ENCODE peak calls at places on chromosomes 1 and 21, in seven cellular contexts. One of them, this sample, is unnamed.

GRCh38 chr21:35850029-35850428 is 210.3 kb downstream of the SETD4 start:
- DNase-seq in AG09319: peak
- DNase-seq in right cardiac atrium: no peak
- DNase-seq in T follicular helper cell: no peak
- DNase-seq in NCI-H1436: no peak
- DNase-seq in stimulated activated CD4-positive, alpha-beta T cell treated with anti-CD3 and anti-CD28 coated beads, Interleukin-15, amount 100 ng/mL, for 1 hour: no peak
- DNase-seq in posterior vena cava: no peak
- DNase-seq in this sample: no peak

GRCh38 chr1:116878804-116879477 is 30.8 kb upstream of the PTGFRN start:
- DNase-seq in AG09319: no peak
- DNase-seq in right cardiac atrium: peak
- DNase-seq in T follicular helper cell: no peak
- DNase-seq in NCI-H1436: peak
- DNase-seq in stimulated activated CD4-positive, alpha-beta T cell treated with anti-CD3 and anti-CD28 coated beads, Interleukin-15, amount 100 ng/mL, for 1 hour: no peak
- DNase-seq in posterior vena cava: no peak
- DNase-seq in this sample: no peak

GRCh38 chr1:29496701-29497100 is 260.4 kb downstream of the PTPRU start:
- DNase-seq in AG09319: no peak
- DNase-seq in right cardiac atrium: no peak
- DNase-seq in T follicular helper cell: no peak
- DNase-seq in NCI-H1436: no peak
- DNase-seq in stimulated activated CD4-positive, alpha-beta T cell treated with anti-CD3 and anti-CD28 coated beads, Interleukin-15, amount 100 ng/mL, for 1 hour: no peak
- DNase-seq in posterior vena cava: peak
- DNase-seq in this sample: no peak

GRCh38 chr1:60066001-60066400 is 7.6 kb downstream of the C1orf87 start:
- DNase-seq in AG09319: no peak
- DNase-seq in right cardiac atrium: no peak
- DNase-seq in T follicular helper cell: no peak
- DNase-seq in NCI-H1436: no peak
- DNase-seq in stimulated activated CD4-positive, alpha-beta T cell treated with anti-CD3 and anti-CD28 coated beads, Interleukin-15, amount 100 ng/mL, for 1 hour: no peak
- DNase-seq in posterior vena cava: no peak
- DNase-seq in this sample: no peak

GRCh38 chr1:197197430-197197997 is 51.0 kb upstream of the ASPM start:
- DNase-seq in AG09319: no peak
- DNase-seq in right cardiac atrium: no peak
- DNase-seq in T follicular helper cell: no peak
- DNase-seq in NCI-H1436: no peak
- DNase-seq in stimulated activated CD4-positive, alpha-beta T cell treated with anti-CD3 and anti-CD28 coated beads, Interleukin-15, amount 100 ng/mL, for 1 hour: no peak
- DNase-seq in posterior vena cava: no peak
- DNase-seq in this sample: no peak

GRCh38 chr1:12666141-12666735 is 22.4 kb downstream of the AADACL4 start:
- DNase-seq in AG09319: no peak
- DNase-seq in right cardiac atrium: no peak
- DNase-seq in T follicular helper cell: no peak
- DNase-seq in NCI-H1436: no peak
- DNase-seq in stimulated activated CD4-positive, alpha-beta T cell treated with anti-CD3 and anti-CD28 coated beads, Interleukin-15, amount 100 ng/mL, for 1 hour: no peak
- DNase-seq in posterior vena cava: no peak
- DNase-seq in this sample: no peak

GRCh38 chr21:44822484-44823178 is 4.8 kb upstream of the SUMO3 start:
- DNase-seq in AG09319: no peak
- DNase-seq in right cardiac atrium: no peak
- DNase-seq in T follicular helper cell: no peak
- DNase-seq in NCI-H1436: no peak
- DNase-seq in stimulated activated CD4-positive, alpha-beta T cell treated with anti-CD3 and anti-CD28 coated beads, Interleukin-15, amount 100 ng/mL, for 1 hour: no peak
- DNase-seq in posterior vena cava: no peak
- DNase-seq in this sample: no peak

GRCh38 chr1:43455205-43455889 is 1.6 kb upstream of the HYI start:
- DNase-seq in AG09319: no peak
- DNase-seq in right cardiac atrium: no peak
- DNase-seq in T follicular helper cell: no peak
- DNase-seq in NCI-H1436: no peak
- DNase-seq in stimulated activated CD4-positive, alpha-beta T cell treated with anti-CD3 and anti-CD28 coated beads, Interleukin-15, amount 100 ng/mL, for 1 hour: no peak
- DNase-seq in posterior vena cava: no peak
- DNase-seq in this sample: no peak

GRCh38 chr1:115507256-115507589 is 134.5 kb upstream of the VANGL1 start:
- DNase-seq in AG09319: peak
- DNase-seq in right cardiac atrium: peak
- DNase-seq in T follicular helper cell: no peak
- DNase-seq in NCI-H1436: no peak
- DNase-seq in stimulated activated CD4-positive, alpha-beta T cell treated with anti-CD3 and anti-CD28 coated beads, Interleukin-15, amount 100 ng/mL, for 1 hour: no peak
- DNase-seq in posterior vena cava: no peak
- DNase-seq in this sample: no peak

GRCh38 chr1:56139786-56140185 is 439.6 kb downstream of the PLPP3 start:
- DNase-seq in AG09319: no peak
- DNase-seq in right cardiac atrium: no peak
- DNase-seq in T follicular helper cell: no peak
- DNase-seq in NCI-H1436: no peak
- DNase-seq in stimulated activated CD4-positive, alpha-beta T cell treated with anti-CD3 and anti-CD28 coated beads, Interleukin-15, amount 100 ng/mL, for 1 hour: no peak
- DNase-seq in posterior vena cava: no peak
- DNase-seq in this sample: no peak

GRCh38 chr1:5992814-5993552 is 758 bp upstream of the NPHP4 start:
- DNase-seq in AG09319: no peak
- DNase-seq in right cardiac atrium: peak
- DNase-seq in T follicular helper cell: no peak
- DNase-seq in NCI-H1436: no peak
- DNase-seq in stimulated activated CD4-positive, alpha-beta T cell treated with anti-CD3 and anti-CD28 coated beads, Interleukin-15, amount 100 ng/mL, for 1 hour: no peak
- DNase-seq in posterior vena cava: peak
- DNase-seq in this sample: no peak

GRCh38 chr21:34072145-34073031 is 990 bp upstream of the MRPS6 start:
- DNase-seq in AG09319: no peak
- DNase-seq in right cardiac atrium: no peak
- DNase-seq in T follicular helper cell: no peak
- DNase-seq in NCI-H1436: no peak
- DNase-seq in stimulated activated CD4-positive, alpha-beta T cell treated with anti-CD3 and anti-CD28 coated beads, Interleukin-15, amount 100 ng/mL, for 1 hour: no peak
- DNase-seq in posterior vena cava: no peak
- DNase-seq in this sample: no peak

GRCh38 chr1:111989531-111990025 is at the start of gene KCND3:
- DNase-seq in AG09319: no peak
- DNase-seq in right cardiac atrium: peak
- DNase-seq in T follicular helper cell: no peak
- DNase-seq in NCI-H1436: no peak
- DNase-seq in stimulated activated CD4-positive, alpha-beta T cell treated with anti-CD3 and anti-CD28 coated beads, Interleukin-15, amount 100 ng/mL, for 1 hour: no peak
- DNase-seq in posterior vena cava: peak
- DNase-seq in this sample: no peak

GRCh38 chr1:166908942-166909341 is 32.9 kb upstream of the TADA1 start:
- DNase-seq in AG09319: no peak
- DNase-seq in right cardiac atrium: no peak
- DNase-seq in T follicular helper cell: no peak
- DNase-seq in NCI-H1436: no peak
- DNase-seq in stimulated activated CD4-positive, alpha-beta T cell treated with anti-CD3 and anti-CD28 coated beads, Interleukin-15, amount 100 ng/mL, for 1 hour: no peak
- DNase-seq in posterior vena cava: no peak
- DNase-seq in this sample: no peak

GRCh38 chr21:31326478-31327247 is 17.4 kb downstream of the TIAM1 start:
- DNase-seq in AG09319: no peak
- DNase-seq in right cardiac atrium: no peak
- DNase-seq in T follicular helper cell: no peak
- DNase-seq in NCI-H1436: no peak
- DNase-seq in stimulated activated CD4-positive, alpha-beta T cell treated with anti-CD3 and anti-CD28 coated beads, Interleukin-15, amount 100 ng/mL, for 1 hour: no peak
- DNase-seq in posterior vena cava: no peak
- DNase-seq in this sample: no peak

GRCh38 chr1:84037758-84038611 is 39.1 kb upstream of the TTLL7 start:
- DNase-seq in AG09319: no peak
- DNase-seq in right cardiac atrium: no peak
- DNase-seq in T follicular helper cell: no peak
- DNase-seq in NCI-H1436: no peak
- DNase-seq in stimulated activated CD4-positive, alpha-beta T cell treated with anti-CD3 and anti-CD28 coated beads, Interleukin-15, amount 100 ng/mL, for 1 hour: no peak
- DNase-seq in posterior vena cava: no peak
- DNase-seq in this sample: no peak

GRCh38 chr1:205270764-205271163 is 43.0 kb downstream of the TMCC2 start:
- DNase-seq in AG09319: no peak
- DNase-seq in right cardiac atrium: no peak
- DNase-seq in T follicular helper cell: no peak
- DNase-seq in NCI-H1436: no peak
- DNase-seq in stimulated activated CD4-positive, alpha-beta T cell treated with anti-CD3 and anti-CD28 coated beads, Interleukin-15, amount 100 ng/mL, for 1 hour: no peak
- DNase-seq in posterior vena cava: no peak
- DNase-seq in this sample: no peak

GRCh38 chr1:50155564-50155963 is 46.8 kb downstream of the ELAVL4 start:
- DNase-seq in AG09319: no peak
- DNase-seq in right cardiac atrium: no peak
- DNase-seq in T follicular helper cell: no peak
- DNase-seq in NCI-H1436: no peak
- DNase-seq in stimulated activated CD4-positive, alpha-beta T cell treated with anti-CD3 and anti-CD28 coated beads, Interleukin-15, amount 100 ng/mL, for 1 hour: no peak
- DNase-seq in posterior vena cava: no peak
- DNase-seq in this sample: no peak

GRCh38 chr1:155961937-155962336 is 16.4 kb downstream of the ARHGEF2 start:
- DNase-seq in AG09319: peak
- DNase-seq in right cardiac atrium: peak
- DNase-seq in T follicular helper cell: no peak
- DNase-seq in NCI-H1436: no peak
- DNase-seq in stimulated activated CD4-positive, alpha-beta T cell treated with anti-CD3 and anti-CD28 coated beads, Interleukin-15, amount 100 ng/mL, for 1 hour: no peak
- DNase-seq in posterior vena cava: peak
- DNase-seq in this sample: peak

GRCh38 chr1:14951766-14952165 is 201.8 kb upstream of the TMEM51 start:
- DNase-seq in AG09319: no peak
- DNase-seq in right cardiac atrium: no peak
- DNase-seq in T follicular helper cell: no peak
- DNase-seq in NCI-H1436: no peak
- DNase-seq in stimulated activated CD4-positive, alpha-beta T cell treated with anti-CD3 and anti-CD28 coated beads, Interleukin-15, amount 100 ng/mL, for 1 hour: no peak
- DNase-seq in posterior vena cava: no peak
- DNase-seq in this sample: no peak

GRCh38 chr1:59522925-59523505 is 226.1 kb downstream of the FGGY start:
- DNase-seq in AG09319: no peak
- DNase-seq in right cardiac atrium: peak
- DNase-seq in T follicular helper cell: no peak
- DNase-seq in NCI-H1436: no peak
- DNase-seq in stimulated activated CD4-positive, alpha-beta T cell treated with anti-CD3 and anti-CD28 coated beads, Interleukin-15, amount 100 ng/mL, for 1 hour: no peak
- DNase-seq in posterior vena cava: no peak
- DNase-seq in this sample: no peak

GRCh38 chr1:46690931-46691411 is 19.3 kb downstream of the TEX38 start:
- DNase-seq in AG09319: no peak
- DNase-seq in right cardiac atrium: no peak
- DNase-seq in T follicular helper cell: no peak
- DNase-seq in NCI-H1436: no peak
- DNase-seq in stimulated activated CD4-positive, alpha-beta T cell treated with anti-CD3 and anti-CD28 coated beads, Interleukin-15, amount 100 ng/mL, for 1 hour: no peak
- DNase-seq in posterior vena cava: no peak
- DNase-seq in this sample: no peak

GRCh38 chr1:228378453-228379164 is 28.0 kb downstream of the TRIM11 start:
- DNase-seq in AG09319: peak
- DNase-seq in right cardiac atrium: peak
- DNase-seq in T follicular helper cell: peak
- DNase-seq in NCI-H1436: peak
- DNase-seq in stimulated activated CD4-positive, alpha-beta T cell treated with anti-CD3 and anti-CD28 coated beads, Interleukin-15, amount 100 ng/mL, for 1 hour: peak
- DNase-seq in posterior vena cava: peak
- DNase-seq in this sample: no peak

GRCh38 chr1:2644591-2645101 is 11.8 kb upstream of the MMEL1 start:
- DNase-seq in AG09319: no peak
- DNase-seq in right cardiac atrium: peak
- DNase-seq in T follicular helper cell: no peak
- DNase-seq in NCI-H1436: no peak
- DNase-seq in stimulated activated CD4-positive, alpha-beta T cell treated with anti-CD3 and anti-CD28 coated beads, Interleukin-15, amount 100 ng/mL, for 1 hour: no peak
- DNase-seq in posterior vena cava: peak
- DNase-seq in this sample: no peak

GRCh38 chr1:46520063-46520911 is 30.7 kb downstream of the DMBX1 start:
- DNase-seq in AG09319: no peak
- DNase-seq in right cardiac atrium: no peak
- DNase-seq in T follicular helper cell: no peak
- DNase-seq in NCI-H1436: peak
- DNase-seq in stimulated activated CD4-positive, alpha-beta T cell treated with anti-CD3 and anti-CD28 coated beads, Interleukin-15, amount 100 ng/mL, for 1 hour: no peak
- DNase-seq in posterior vena cava: peak
- DNase-seq in this sample: no peak

GRCh38 chr1:201447911-201448871 is 20.8 kb downstream of the PHLDA3 start:
- DNase-seq in AG09319: peak
- DNase-seq in right cardiac atrium: peak
- DNase-seq in T follicular helper cell: peak
- DNase-seq in NCI-H1436: peak
- DNase-seq in stimulated activated CD4-positive, alpha-beta T cell treated with anti-CD3 and anti-CD28 coated beads, Interleukin-15, amount 100 ng/mL, for 1 hour: peak
- DNase-seq in posterior vena cava: peak
- DNase-seq in this sample: peak

GRCh38 chr1:57826535-57826934 is 402.7 kb upstream of the DAB1 start:
- DNase-seq in AG09319: no peak
- DNase-seq in right cardiac atrium: no peak
- DNase-seq in T follicular helper cell: no peak
- DNase-seq in NCI-H1436: no peak
- DNase-seq in stimulated activated CD4-positive, alpha-beta T cell treated with anti-CD3 and anti-CD28 coated beads, Interleukin-15, amount 100 ng/mL, for 1 hour: no peak
- DNase-seq in posterior vena cava: no peak
- DNase-seq in this sample: no peak

GRCh38 chr1:47894718-47895393 is 102.3 kb downstream of the TRABD2B start:
- DNase-seq in AG09319: no peak
- DNase-seq in right cardiac atrium: no peak
- DNase-seq in T follicular helper cell: no peak
- DNase-seq in NCI-H1436: no peak
- DNase-seq in stimulated activated CD4-positive, alpha-beta T cell treated with anti-CD3 and anti-CD28 coated beads, Interleukin-15, amount 100 ng/mL, for 1 hour: no peak
- DNase-seq in posterior vena cava: no peak
- DNase-seq in this sample: no peak

GRCh38 chr1:155933591-155934096 is 569 bp downstream of the KHDC4 start:
- DNase-seq in AG09319: no peak
- DNase-seq in right cardiac atrium: no peak
- DNase-seq in T follicular helper cell: no peak
- DNase-seq in NCI-H1436: no peak
- DNase-seq in stimulated activated CD4-positive, alpha-beta T cell treated with anti-CD3 and anti-CD28 coated beads, Interleukin-15, amount 100 ng/mL, for 1 hour: no peak
- DNase-seq in posterior vena cava: no peak
- DNase-seq in this sample: no peak

GRCh38 chr1:98406346-98407088 is 255.0 kb upstream of the SNX7 start:
- DNase-seq in AG09319: no peak
- DNase-seq in right cardiac atrium: no peak
- DNase-seq in T follicular helper cell: no peak
- DNase-seq in NCI-H1436: no peak
- DNase-seq in stimulated activated CD4-positive, alpha-beta T cell treated with anti-CD3 and anti-CD28 coated beads, Interleukin-15, amount 100 ng/mL, for 1 hour: no peak
- DNase-seq in posterior vena cava: no peak
- DNase-seq in this sample: no peak

GRCh38 chr21:21373969-21374368 is 375.8 kb downstream of the NCAM2 start:
- DNase-seq in AG09319: no peak
- DNase-seq in right cardiac atrium: no peak
- DNase-seq in T follicular helper cell: no peak
- DNase-seq in NCI-H1436: no peak
- DNase-seq in stimulated activated CD4-positive, alpha-beta T cell treated with anti-CD3 and anti-CD28 coated beads, Interleukin-15, amount 100 ng/mL, for 1 hour: no peak
- DNase-seq in posterior vena cava: no peak
- DNase-seq in this sample: no peak

This sample was measured in effector memory CD4-positive, alpha-beta T cell.